ENCODE peak calls at places on chromosomes 16 and 17, in six cellular contexts. One of them, this sample, is unnamed.

GRCh38 chr17:48052956-48053757 is 5.0 kb downstream of the NFE2L1 start:
- DNase-seq in transverse colon: peak
- DNase-seq in heart right ventricle: peak
- DNase-seq in body of pancreas: peak
- DNase-seq in upper lobe of right lung: peak
- DNase-seq in substantia nigra: peak
- DNase-seq in this sample: peak

GRCh38 chr17:2924211-2924610 is 128.0 kb downstream of the RAP1GAP2 start:
- DNase-seq in transverse colon: no peak
- DNase-seq in heart right ventricle: no peak
- DNase-seq in body of pancreas: no peak
- DNase-seq in upper lobe of right lung: no peak
- DNase-seq in substantia nigra: no peak
- DNase-seq in this sample: no peak

GRCh38 chr17:44235583-44235936 is 16.1 kb upstream of the UBTF start:
- DNase-seq in transverse colon: no peak
- DNase-seq in heart right ventricle: no peak
- DNase-seq in body of pancreas: no peak
- DNase-seq in upper lobe of right lung: no peak
- DNase-seq in substantia nigra: no peak
- DNase-seq in this sample: no peak

GRCh38 chr17:44155488-44155887 is 13.8 kb downstream of the HROB start:
- DNase-seq in transverse colon: no peak
- DNase-seq in heart right ventricle: no peak
- DNase-seq in body of pancreas: no peak
- DNase-seq in upper lobe of right lung: no peak
- DNase-seq in substantia nigra: no peak
- DNase-seq in this sample: no peak

GRCh38 chr17:64270885-64271284 is 7.8 kb upstream of the TEX2 start:
- DNase-seq in transverse colon: no peak
- DNase-seq in heart right ventricle: no peak
- DNase-seq in body of pancreas: no peak
- DNase-seq in upper lobe of right lung: no peak
- DNase-seq in substantia nigra: no peak
- DNase-seq in this sample: no peak

GRCh38 chr17:58153046-58153445 is 4.9 kb downstream of the OR4D1 start:
- DNase-seq in transverse colon: peak
- DNase-seq in heart right ventricle: no peak
- DNase-seq in body of pancreas: no peak
- DNase-seq in upper lobe of right lung: no peak
- DNase-seq in substantia nigra: no peak
- DNase-seq in this sample: no peak

GRCh38 chr17:382644-383533 is 30.3 kb upstream of the RPH3AL start:
- DNase-seq in transverse colon: no peak
- DNase-seq in heart right ventricle: no peak
- DNase-seq in body of pancreas: no peak
- DNase-seq in upper lobe of right lung: no peak
- DNase-seq in substantia nigra: peak
- DNase-seq in this sample: no peak

GRCh38 chr16:16073884-16074781 is 124.7 kb downstream of the ABCC1 start:
- DNase-seq in transverse colon: peak
- DNase-seq in heart right ventricle: no peak
- DNase-seq in body of pancreas: peak
- DNase-seq in upper lobe of right lung: peak
- DNase-seq in substantia nigra: no peak
- DNase-seq in this sample: no peak

GRCh38 chr17:77516902-77517301 is 376.1 kb downstream of the SEC14L1 start:
- DNase-seq in transverse colon: no peak
- DNase-seq in heart right ventricle: no peak
- DNase-seq in body of pancreas: no peak
- DNase-seq in upper lobe of right lung: peak
- DNase-seq in substantia nigra: no peak
- DNase-seq in this sample: no peak

GRCh38 chr17:45129940-45130639 is 2.2 kb downstream of the PLCD3 start:
- DNase-seq in transverse colon: peak
- DNase-seq in heart right ventricle: no peak
- DNase-seq in body of pancreas: no peak
- DNase-seq in upper lobe of right lung: no peak
- DNase-seq in substantia nigra: no peak
- DNase-seq in this sample: no peak

GRCh38 chr17:78610951-78611511 is 33.8 kb upstream of the DNAH17 start:
- DNase-seq in transverse colon: no peak
- DNase-seq in heart right ventricle: no peak
- DNase-seq in body of pancreas: no peak
- DNase-seq in upper lobe of right lung: no peak
- DNase-seq in substantia nigra: no peak
- DNase-seq in this sample: no peak

GRCh38 chr17:76076100-76076764 is 1.7 kb downstream of the GALR2 start:
- DNase-seq in transverse colon: no peak
- DNase-seq in heart right ventricle: no peak
- DNase-seq in body of pancreas: no peak
- DNase-seq in upper lobe of right lung: peak
- DNase-seq in substantia nigra: no peak
- DNase-seq in this sample: no peak

DNA sequence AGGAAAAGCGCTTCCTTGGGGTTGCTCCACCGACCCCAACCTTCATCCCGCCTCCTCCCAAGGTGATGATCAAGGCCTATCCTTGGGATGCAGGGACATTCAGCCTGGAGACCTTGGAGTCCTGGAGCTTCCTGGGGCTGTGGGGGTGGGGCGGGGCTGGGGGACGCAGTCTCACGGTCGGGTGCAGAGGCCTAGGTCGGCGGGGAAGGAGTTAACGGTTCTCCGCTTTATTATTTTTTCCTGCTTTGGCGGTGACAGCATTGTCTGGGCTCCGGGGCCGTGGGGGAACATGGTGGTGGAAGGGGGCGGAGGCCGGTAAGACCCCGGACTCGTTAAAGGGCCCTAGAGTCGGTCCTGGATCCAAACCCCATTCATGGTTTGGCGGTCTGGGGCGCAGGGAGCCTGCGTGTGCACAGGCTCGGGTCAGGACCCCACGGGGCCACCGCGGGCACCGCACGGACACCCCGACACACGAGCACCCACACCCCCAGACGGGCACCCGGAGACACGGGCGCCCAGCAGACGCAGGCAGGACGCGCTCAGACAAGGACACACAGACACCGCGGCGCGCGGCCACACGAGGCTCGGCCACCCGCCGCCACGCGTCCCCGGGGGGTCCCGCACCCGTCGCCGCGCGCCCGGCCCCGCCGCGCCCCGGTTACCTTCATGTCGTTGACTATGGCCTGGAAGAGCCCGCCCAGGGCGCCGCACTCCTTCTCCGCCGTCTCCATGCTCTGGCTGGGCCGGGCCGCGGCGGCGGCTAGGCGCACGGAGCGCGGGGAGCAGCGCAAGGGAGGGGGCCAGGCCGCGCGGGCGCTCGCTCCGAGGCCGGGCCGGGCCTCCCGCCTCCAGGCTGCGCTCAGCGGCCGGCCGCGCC is 554 bp downstream of the MTSS2 start:
- DNase-seq in transverse colon: no peak
- DNase-seq in heart right ventricle: peak
- DNase-seq in body of pancreas: peak
- DNase-seq in upper lobe of right lung: no peak
- DNase-seq in substantia nigra: no peak
- DNase-seq in this sample: peak
- H3K27ac ChIP-seq in transverse colon: peak
- H3K27ac ChIP-seq in heart right ventricle: peak
- H3K27ac ChIP-seq in body of pancreas: peak
- H3K27ac ChIP-seq in upper lobe of right lung: peak
- H3K27ac ChIP-seq in substantia nigra: peak
- H3K27ac ChIP-seq in this sample: peak

DNA sequence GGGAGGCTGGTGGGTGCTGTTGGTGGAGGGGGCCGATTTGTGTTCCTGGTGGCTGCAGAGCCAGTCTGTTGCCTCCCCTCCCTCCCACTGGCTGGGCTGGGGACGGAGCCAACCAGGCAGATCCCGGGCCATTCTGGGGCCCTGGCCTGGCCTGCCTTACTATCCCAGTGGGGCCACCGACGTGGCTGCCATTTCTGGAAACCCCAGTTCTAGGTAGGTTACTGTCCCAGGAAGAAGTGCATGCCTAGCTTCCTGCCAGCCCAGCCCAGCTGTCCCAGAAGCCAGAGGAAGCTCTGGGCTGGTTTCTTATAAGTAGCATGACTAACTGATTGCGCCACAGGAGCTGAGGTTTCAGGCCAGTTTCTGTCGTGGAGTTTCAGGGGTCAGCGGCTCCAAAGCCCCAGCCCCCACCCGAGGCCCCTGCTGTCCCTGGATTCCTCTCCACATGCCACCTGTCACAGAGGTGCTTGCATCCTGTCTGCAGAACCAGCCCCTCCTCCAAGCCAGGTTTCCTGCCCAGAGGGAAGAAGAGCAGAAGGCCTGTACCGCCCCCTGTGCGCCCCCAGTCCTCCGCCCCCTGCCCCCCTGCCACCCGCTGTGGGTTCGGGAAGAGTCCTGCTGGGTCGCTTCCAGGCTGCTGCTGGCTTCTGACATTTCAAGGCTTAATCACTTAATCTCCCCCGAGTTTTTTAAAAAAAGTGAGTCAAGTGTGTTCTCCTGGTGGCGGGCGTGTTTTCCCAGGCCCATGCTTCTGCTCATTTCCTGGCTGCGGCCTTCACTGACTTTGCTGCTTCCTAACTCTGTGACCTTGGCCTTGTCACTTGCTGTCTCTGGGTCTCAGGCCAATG is 13.2 kb downstream of the IL4R start:
- DNase-seq in transverse colon: peak
- DNase-seq in heart right ventricle: peak
- DNase-seq in body of pancreas: peak
- DNase-seq in upper lobe of right lung: peak
- DNase-seq in substantia nigra: peak
- DNase-seq in this sample: peak
- H3K27ac ChIP-seq in transverse colon: peak
- H3K27ac ChIP-seq in heart right ventricle: peak
- H3K27ac ChIP-seq in body of pancreas: peak
- H3K27ac ChIP-seq in upper lobe of right lung: peak
- H3K27ac ChIP-seq in substantia nigra: peak
- H3K27ac ChIP-seq in this sample: peak

GRCh38 chr16:71625113-71625850 is 702 bp upstream of the MARVELD3 start:
- DNase-seq in transverse colon: no peak
- DNase-seq in heart right ventricle: no peak
- DNase-seq in body of pancreas: no peak
- DNase-seq in upper lobe of right lung: no peak
- DNase-seq in substantia nigra: no peak
- DNase-seq in this sample: no peak

GRCh38 chr16:71618429-71618828 is 7.6 kb upstream of the MARVELD3 start:
- DNase-seq in transverse colon: no peak
- DNase-seq in heart right ventricle: no peak
- DNase-seq in body of pancreas: no peak
- DNase-seq in upper lobe of right lung: no peak
- DNase-seq in substantia nigra: no peak
- DNase-seq in this sample: no peak

GRCh38 chr16:71623597-71623996 is 2.4 kb upstream of the MARVELD3 start:
- DNase-seq in transverse colon: no peak
- DNase-seq in heart right ventricle: no peak
- DNase-seq in body of pancreas: no peak
- DNase-seq in upper lobe of right lung: no peak
- DNase-seq in substantia nigra: no peak
- DNase-seq in this sample: no peak

GRCh38 chr16:71626018-71626857 is at the start of gene MARVELD3:
- DNase-seq in transverse colon: peak
- DNase-seq in heart right ventricle: peak
- DNase-seq in body of pancreas: peak
- DNase-seq in upper lobe of right lung: peak
- DNase-seq in substantia nigra: no peak
- DNase-seq in this sample: no peak

GRCh38 chr16:71622088-71622487 is 3.9 kb upstream of the MARVELD3 start:
- DNase-seq in transverse colon: no peak
- DNase-seq in heart right ventricle: no peak
- DNase-seq in body of pancreas: no peak
- DNase-seq in upper lobe of right lung: no peak
- DNase-seq in substantia nigra: no peak
- DNase-seq in this sample: no peak
- H3K27ac ChIP-seq in transverse colon: no peak
- H3K27ac ChIP-seq in heart right ventricle: no peak
- H3K27ac ChIP-seq in body of pancreas: no peak
- H3K27ac ChIP-seq in upper lobe of right lung: no peak
- H3K27ac ChIP-seq in substantia nigra: no peak
- H3K27ac ChIP-seq in this sample: no peak

GRCh38 chr16:74637742-74638453 is 28.8 kb downstream of the RFWD3 start:
- DNase-seq in transverse colon: no peak
- DNase-seq in heart right ventricle: no peak
- DNase-seq in body of pancreas: no peak
- DNase-seq in upper lobe of right lung: no peak
- DNase-seq in substantia nigra: no peak
- DNase-seq in this sample: no peak

GRCh38 chr16:74633686-74634085 is 26.8 kb upstream of the GLG1 start:
- DNase-seq in transverse colon: no peak
- DNase-seq in heart right ventricle: no peak
- DNase-seq in body of pancreas: no peak
- DNase-seq in upper lobe of right lung: peak
- DNase-seq in substantia nigra: no peak
- DNase-seq in this sample: no peak

DNA sequence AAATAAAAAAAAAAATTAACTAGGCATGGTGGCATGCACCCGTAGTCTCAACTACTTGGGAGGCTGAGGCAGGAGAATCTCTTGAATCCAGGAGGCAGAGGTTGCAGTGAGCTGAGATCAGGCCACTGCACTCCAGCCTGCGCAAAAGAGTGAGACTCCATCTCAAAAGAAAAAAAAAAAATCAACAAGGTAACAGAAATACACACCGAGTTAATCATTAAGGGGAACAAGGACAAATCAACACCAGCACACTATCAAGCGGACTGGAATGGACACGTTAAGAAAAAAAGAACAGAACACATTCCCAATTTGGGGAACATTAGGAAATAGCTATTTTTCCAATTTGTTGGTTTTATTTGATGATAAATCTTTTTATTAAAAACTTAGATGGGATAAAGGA is 28.4 kb upstream of the GLG1 start:
- DNase-seq in transverse colon: no peak
- DNase-seq in heart right ventricle: no peak
- DNase-seq in body of pancreas: no peak
- DNase-seq in upper lobe of right lung: no peak
- DNase-seq in substantia nigra: no peak
- DNase-seq in this sample: no peak
- H3K27ac ChIP-seq in transverse colon: no peak
- H3K27ac ChIP-seq in heart right ventricle: no peak
- H3K27ac ChIP-seq in body of pancreas: peak
- H3K27ac ChIP-seq in upper lobe of right lung: no peak
- H3K27ac ChIP-seq in substantia nigra: no peak
- H3K27ac ChIP-seq in this sample: no peak

GRCh38 chr16:48812856-48813255 is 202.9 kb upstream of the N4BP1 start:
- DNase-seq in transverse colon: no peak
- DNase-seq in heart right ventricle: no peak
- DNase-seq in body of pancreas: no peak
- DNase-seq in upper lobe of right lung: no peak
- DNase-seq in substantia nigra: no peak
- DNase-seq in this sample: no peak
- H3K27ac ChIP-seq in transverse colon: no peak
- H3K27ac ChIP-seq in heart right ventricle: no peak
- H3K27ac ChIP-seq in body of pancreas: no peak
- H3K27ac ChIP-seq in upper lobe of right lung: no peak
- H3K27ac ChIP-seq in substantia nigra: no peak
- H3K27ac ChIP-seq in this sample: no peak

GRCh38 chr17:5535436-5535835 is 48.9 kb downstream of the NLRP1 start:
- DNase-seq in transverse colon: no peak
- DNase-seq in heart right ventricle: no peak
- DNase-seq in body of pancreas: no peak
- DNase-seq in upper lobe of right lung: peak
- DNase-seq in substantia nigra: no peak
- DNase-seq in this sample: no peak
- H3K27ac ChIP-seq in transverse colon: no peak
- H3K27ac ChIP-seq in heart right ventricle: no peak
- H3K27ac ChIP-seq in body of pancreas: no peak
- H3K27ac ChIP-seq in upper lobe of right lung: no peak
- H3K27ac ChIP-seq in substantia nigra: no peak
- H3K27ac ChIP-seq in this sample: no peak

This sample was measured in aorta.